ENCODE peak calls at places on chromosomes 5 and 9, in ten cellular contexts. D is AG09319; O is kidney tubule cell; G is EL; F is B cell; U is pancreas; X is 8988T; C is cardiac muscle cell; J is activated CD4-positive, alpha-beta T cell treated with anti-CD3 and anti-CD28 coated beads, Interleukin-2, amount 50 U/mL, for 4 hours; B is stimulated activated CD8-positive, alpha-beta memory T cell treated with anti-CD3 and anti-CD28 coated beads, Interleukin-7, amount 100 ng/mL, for 1 hour. V is an unnamed sample.

GRCh38 chr5:53343187-53343586 is 137.2 kb upstream of the FST start:
- DNase-seq in J (no peak), D (peak), C (peak), B (no peak), G (peak), X (no peak), O (no peak), U (no peak), F (no peak), V (no peak)

GRCh38 chr5:137306903-137307302 is 192.2 kb downstream of the SPOCK1 start:
- DNase-seq in O (no peak), G (no peak), U (no peak), C (no peak), D (no peak), F (no peak), J (no peak), B (no peak), X (no peak), V (peak)

GRCh38 chr5:116038817-116039216 is 6.5 kb downstream of the ARL14EPL start:
- DNase-seq in J (no peak), B (no peak), U (no peak), D (no peak), O (no peak), G (no peak), X (no peak), F (peak), C (no peak), V (no peak)

GRCh38 chr5:73119492-73120157 is 750 bp upstream of the TMEM171 start:
- DNase-seq in X (no peak), F (no peak), U (peak), G (no peak), J (no peak), O (peak), D (no peak), B (no peak), C (peak), V (no peak)

GRCh38 chr5:166979576-166979975 is 1311.9 kb upstream of the WWC1 start:
- DNase-seq in O (no peak), X (no peak), J (no peak), U (no peak), G (no peak), F (no peak), D (no peak), C (peak), B (no peak), V (no peak)

GRCh38 chr5:141742866-141743651 is 61.0 kb upstream of the ARAP3 start:
- DNase-seq in B (no peak), G (peak), X (no peak), C (peak), D (no peak), O (peak), J (no peak), F (no peak), U (peak), V (no peak)

GRCh38 chr5:169270827-169271226 is 30.1 kb downstream of the SLIT3 start:
- DNase-seq in G (no peak), J (no peak), B (no peak), C (no peak), O (peak), F (no peak), U (no peak), D (no peak), X (no peak), V (no peak)

GRCh38 chr5:94374336-94374735 is 244.1 kb downstream of the KIAA0825 start:
- DNase-seq in G (no peak), X (no peak), U (no peak), J (no peak), B (no peak), C (no peak), O (peak), D (no peak), F (no peak), V (no peak)

GRCh38 chr9:22683393-22684075 is 236.9 kb downstream of the DMRTA1 start:
- DNase-seq in O (peak), G (peak), F (no peak), C (no peak), B (no peak), D (peak), J (no peak), X (no peak), U (no peak), V (no peak)

GRCh38 chr5:53871050-53871449 is 310.6 kb downstream of the NDUFS4 start:
- DNase-seq in D (no peak), B (no peak), C (no peak), F (no peak), U (no peak), O (no peak), G (no peak), X (no peak), J (no peak), V (no peak)

V was measured in prostate gland.